ENCODE peak calls at places on chromosomes 1 and 21, in six cellular contexts. E is Panc1; D is left colon; R is activated CD4-positive, alpha-beta T cell treated with anti-CD3 and anti-CD28 coated beads, Interleukin-2, amount 50 U/mL, for 4 hours; Q is endodermal cell; K is iris pigment epithelial cell. J is an unnamed sample.

GRCh38 chr1:15965228-15965767 is 10.6 kb downstream of the ZBTB17 start:
- DNase-seq in E (no peak), K (peak), R (no peak), D (no peak), Q (no peak), J (no peak)

GRCh38 chr1:160666079-160666442 is 19.2 kb upstream of the SLAMF1 start:
- DNase-seq in K (no peak), D (no peak), E (no peak), R (no peak), Q (no peak), J (no peak)

GRCh38 chr1:65045022-65045786 is 78.9 kb upstream of the JAK1 start:
- DNase-seq in Q (no peak), R (no peak), E (no peak), K (no peak), D (no peak), J (peak)

GRCh38 chr1:9410737-9411297 is 118.1 kb downstream of the SPSB1 start:
- DNase-seq in Q (no peak), E (no peak), D (no peak), K (peak), R (no peak), J (peak)

GRCh38 chr1:243739335-243740003 is 110.6 kb downstream of the AKT3 start:
- DNase-seq in Q (no peak), R (no peak), K (no peak), E (no peak), D (no peak), J (no peak)

GRCh38 chr1:10737651-10738050 is 58.8 kb downstream of the CASZ1 start:
- DNase-seq in R (no peak), D (no peak), K (no peak), Q (no peak), E (no peak), J (no peak)

GRCh38 chr1:60922304-60922703 is 160.1 kb upstream of the NFIA start:
- DNase-seq in D (no peak), E (no peak), Q (no peak), K (no peak), R (no peak), J (no peak)

GRCh38 chr1:203379831-203380230 is 28.9 kb upstream of the FMOD start:
- DNase-seq in K (no peak), D (no peak), E (no peak), R (no peak), Q (no peak), J (no peak)

GRCh38 chr1:227770812-227771211 is 35.6 kb downstream of the SNAP47 start:
- DNase-seq in Q (no peak), K (no peak), D (no peak), E (no peak), R (no peak), J (no peak)

GRCh38 chr1:156337052-156337887 is 822 bp downstream of the CCT3 start:
- DNase-seq in R (peak), Q (no peak), D (peak), K (no peak), E (no peak), J (peak)

GRCh38 chr1:227941509-227942020 is 6.2 kb downstream of the WNT9A start:
- DNase-seq in Q (peak), R (no peak), E (no peak), K (no peak), D (no peak), J (no peak)

GRCh38 chr1:41363632-41364320 is 2.5 kb downstream of the FOXO6 start:
- DNase-seq in D (no peak), K (no peak), Q (no peak), E (no peak), R (no peak), J (no peak)

GRCh38 chr1:81920245-81920740 is 119.6 kb downstream of the ADGRL2 start:
- DNase-seq in R (no peak), Q (peak), K (peak), D (no peak), E (no peak), J (no peak)

GRCh38 chr1:107950434-107950833 is 14.5 kb downstream of the VAV3 start:
- DNase-seq in Q (no peak), D (no peak), K (no peak), R (no peak), E (no peak), J (no peak)

GRCh38 chr21:36550761-36551160 is 70.8 kb upstream of the CLDN14 start:
- DNase-seq in D (no peak), R (no peak), E (no peak), K (no peak), Q (no peak), J (no peak)

GRCh38 chr1:158145173-158145719 is 35.4 kb upstream of the CD1D start:
- DNase-seq in K (peak), Q (no peak), D (no peak), E (no peak), R (no peak), J (no peak)

GRCh38 chr1:205826407-205826806 is 13.4 kb upstream of the SLC41A1 start:
- DNase-seq in Q (no peak), R (no peak), D (no peak), E (no peak), K (no peak), J (no peak)

GRCh38 chr21:36709030-36709867 is 10.3 kb downstream of the SIM2 start:
- DNase-seq in E (no peak), D (no peak), R (no peak), Q (peak), K (no peak), J (no peak)